ENCODE peak calls at places on chromosomes 16 and 17, in nine cellular contexts. R is tibial artery, P is adipocyte, C is neuronal stem cell, K is thoracic aorta, J is Peyer's patch, B is endothelial cell of umbilical vein, Q is colonic mucosa, Z is IMR-90. H is an unnamed sample. For H3K9me3, the result is how much of the 10 kb centered on the place peaks cover.

GRCh38 chr17:67488161-67488560 is 111.1 kb downstream of the PITPNC1 start:
- DNase-seq in R (peak), P (no peak), C (no peak), K (no peak), J (no peak), B (no peak), Q (no peak), Z (no peak), H (no peak)

GRCh38 chr17:44884941-44885340 is 14.3 kb downstream of the EFTUD2 start:
- DNase-seq in R (no peak), P (no peak), C (no peak), K (no peak), J (no peak), B (no peak), Q (no peak), Z (no peak), H (no peak)

GRCh38 chr16:73036074-73036826 is 11.7 kb downstream of the ZFHX3 start:
- DNase-seq in R (no peak), P (peak), C (peak), K (no peak), J (no peak), B (no peak), Q (no peak), Z (no peak), H (no peak)

GRCh38 chr16:52611817-52612673 is 65.1 kb upstream of the TOX3 start:
- DNase-seq in R (no peak), P (no peak), C (no peak), K (no peak), J (peak), B (no peak), Q (peak), Z (no peak), H (no peak)

GRCh38 chr17:15431201-15431600 is 36.2 kb downstream of the CDRT4 start:
- DNase-seq in R (peak), P (no peak), C (no peak), K (no peak), J (no peak), B (no peak), Q (peak), Z (no peak), H (no peak)

GRCh38 chr16:30060354-30061194 is 5.0 kb upstream of the ALDOA start:
- DNase-seq in R (no peak), P (no peak), C (no peak), K (no peak), J (no peak), B (no peak), Q (no peak), Z (no peak), H (no peak)

GRCh38 chr17:27644586-27644985 is 13.6 kb downstream of the LGALS9 start:
- DNase-seq in R (no peak), P (no peak), C (no peak), K (no peak), J (no peak), B (no peak), Q (no peak), Z (no peak), H (no peak)

GRCh38 chr17:3918372-3919122 is 2.3 kb upstream of the P2RX1 start:
- DNase-seq in R (no peak), P (no peak), C (no peak), K (no peak), J (no peak), B (no peak), Q (no peak), Z (no peak), H (no peak)

GRCh38 chr17:74704536-74704935 is 8.2 kb downstream of the CD300LF start:
- DNase-seq in R (no peak), P (no peak), C (no peak), K (no peak), J (no peak), B (no peak), Q (no peak), Z (no peak), H (no peak)

GRCh38 chr16:86574646-86575045 is 3.7 kb upstream of the FOXL1 start:
- DNase-seq in R (peak), P (no peak), C (no peak), K (no peak), J (no peak), B (no peak), Q (no peak), Z (no peak), H (no peak)

GRCh38 chr16:1792836-1793577 is 498 bp downstream of the IGFALS start:
- DNase-seq in R (no peak), P (no peak), C (no peak), K (no peak), J (no peak), B (no peak), Q (peak), Z (no peak), H (no peak)

GRCh38 chr16:53937068-53937614 is 233.2 kb downstream of the FTO start:
- DNase-seq in R (no peak), P (no peak), C (peak), K (no peak), J (no peak), B (no peak), Q (no peak), Z (no peak), H (no peak)

GRCh38 chr17:63613663-63614062 is 8.6 kb upstream of the MAP3K3 start:
- DNase-seq in R (no peak), P (no peak), C (no peak), K (no peak), J (no peak), B (no peak), Q (no peak), Z (no peak), H (no peak)

GRCh38 chr17:37067555-37068111 is 118.9 kb downstream of the AATF start:
- DNase-seq in R (no peak), P (peak), C (no peak), K (no peak), J (peak), B (peak), Q (peak), Z (peak), H (no peak)

GRCh38 chr16:48539485-48540221 is 70.3 kb downstream of the N4BP1 start:
- DNase-seq in R (no peak), P (no peak), C (no peak), K (no peak), J (peak), B (no peak), Q (no peak), Z (no peak), H (no peak)

GRCh38 chr16:83802135-83802534 is 5.6 kb upstream of the HSBP1 start:
- DNase-seq in R (no peak), P (peak), C (no peak), K (no peak), J (no peak), B (peak), Q (no peak), Z (peak), H (no peak)

GRCh38 chr17:33183487-33184026 is 109.5 kb downstream of the ASIC2 start:
- DNase-seq in R (no peak), P (no peak), C (no peak), K (no peak), J (no peak), B (no peak), Q (no peak), Z (no peak), H (no peak)

GRCh38 chr16:89534147-89534788 is 26.1 kb downstream of the SPG7 start:
- DNase-seq in R (no peak), P (peak), C (no peak), K (no peak), J (peak), B (peak), Q (no peak), Z (no peak), H (no peak)

GRCh38 chr17:77391668-77392375 is 251.1 kb downstream of the SEC14L1 start:
- DNase-seq in R (peak), P (peak), C (no peak), K (peak), J (peak), B (peak), Q (peak), Z (peak), H (no peak)

GRCh38 chr16:87076950-87077749 is 240.0 kb downstream of the C16orf95 start:
- DNase-seq in R (peak), P (peak), C (no peak), K (no peak), J (peak), B (peak), Q (peak), Z (peak), H (no peak)

GRCh38 chr16:31271621-31272190 is 11.9 kb downstream of the ITGAM start:
- DNase-seq in R (no peak), P (no peak), C (no peak), K (no peak), J (no peak), B (no peak), Q (no peak), Z (no peak), H (no peak)

GRCh38 chr17:52938623-52939230 is 780.2 kb upstream of the CA10 start:
- DNase-seq in R (no peak), P (no peak), C (no peak), K (no peak), J (no peak), B (no peak), Q (no peak), Z (no peak), H (no peak)

GRCh38 chr16:23509763-23510153 is 536 bp downstream of the GGA2 start:
- DNase-seq in R (no peak), P (peak), C (peak), K (no peak), J (peak), B (peak), Q (peak), Z (peak), H (no peak)

GRCh38 chr16:77591347-77591746 is 131.0 kb upstream of the NUDT7 start:
- DNase-seq in R (no peak), P (no peak), C (no peak), K (no peak), J (no peak), B (peak), Q (no peak), Z (no peak), H (no peak)

GRCh38 chr17:22703786-22704441 is 1011.6 kb downstream of the KCNJ18 start:
- DNase-seq in R (no peak), P (no peak), C (no peak), K (no peak), J (no peak), B (no peak), Q (no peak), Z (no peak), H (no peak)

GRCh38 chr17:22704674-22705073 is 1012.4 kb downstream of the KCNJ18 start:
- DNase-seq in R (no peak), P (peak), C (no peak), K (no peak), J (no peak), B (no peak), Q (no peak), Z (no peak), H (no peak)

GRCh38 chr17:22707626-22708025 is 1015.3 kb downstream of the KCNJ18 start:
- DNase-seq in R (no peak), P (no peak), C (no peak), K (no peak), J (no peak), B (no peak), Q (no peak), Z (no peak), H (no peak)

GRCh38 chr17:22703204-22703603 is 1010.9 kb downstream of the KCNJ18 start:
- DNase-seq in R (no peak), P (no peak), C (no peak), K (no peak), J (no peak), B (no peak), Q (no peak), Z (no peak), H (no peak)
- H3K9me3 ChIP-seq in R (under half), P (under half), C (under half), K (under half), J (under half), B (under half), Q (under half), Z (under half), H (under half)

DNA sequence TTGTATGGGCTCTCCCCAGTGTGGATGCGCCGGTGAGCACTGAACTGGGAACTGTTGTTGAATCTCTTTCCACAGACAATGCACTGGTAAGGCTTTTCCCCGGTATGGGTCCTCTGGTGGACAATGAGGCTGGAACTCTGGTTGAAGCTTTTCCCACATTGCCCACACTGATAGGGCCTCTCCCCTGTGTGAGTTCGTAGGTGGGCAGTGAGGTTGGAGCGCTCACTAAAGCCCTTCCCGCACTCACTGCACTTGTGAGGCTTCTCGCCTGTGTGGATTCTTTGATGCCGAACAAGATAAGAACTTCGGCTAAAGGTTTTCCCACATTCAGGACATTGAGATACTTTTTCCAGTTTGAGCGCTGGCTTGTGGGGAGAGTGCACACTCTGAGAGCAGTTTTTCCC is 17.8 kb downstream of the ZSCAN32 start:
- DNase-seq in R (no peak), P (no peak), C (no peak), K (no peak), J (no peak), B (no peak), Q (no peak), Z (no peak), H (no peak)
- H3K9me3 ChIP-seq in R (half or more), P (half or more), C (under half), K (half or more), J (under half), B (under half), Q (under half), Z (half or more), H (half or more)

GRCh38 chr17:11554542-11554941 is 43.7 kb upstream of the DNAH9 start:
- DNase-seq in R (no peak), P (no peak), C (no peak), K (no peak), J (no peak), B (no peak), Q (no peak), Z (no peak), H (no peak)

GRCh38 chr17:11553135-11553534 is 45.1 kb upstream of the DNAH9 start:
- DNase-seq in R (no peak), P (no peak), C (no peak), K (no peak), J (no peak), B (no peak), Q (no peak), Z (no peak), H (no peak)

GRCh38 chr17:11554042-11554441 is 44.2 kb upstream of the DNAH9 start:
- DNase-seq in R (no peak), P (no peak), C (no peak), K (no peak), J (no peak), B (no peak), Q (no peak), Z (no peak), H (no peak)

GRCh38 chr17:11557727-11558452 is 40.4 kb upstream of the DNAH9 start:
- DNase-seq in R (no peak), P (no peak), C (no peak), K (no peak), J (no peak), B (no peak), Q (peak), Z (no peak), H (no peak)

GRCh38 chr17:11555530-11555929 is 42.7 kb upstream of the DNAH9 start:
- DNase-seq in R (no peak), P (no peak), C (no peak), K (no peak), J (no peak), B (no peak), Q (peak), Z (no peak), H (no peak)
- H3K9me3 ChIP-seq in R (under half), P (under half), C (under half), K (under half), J (under half), B (under half), Q (under half), Z (half or more), H (under half)

GRCh38 chr16:75745242-75745641 is 19.0 kb upstream of the CPHXL start:
- DNase-seq in R (no peak), P (no peak), C (no peak), K (no peak), J (no peak), B (no peak), Q (no peak), Z (no peak), H (no peak)
- H3K9me3 ChIP-seq in R (under half), P (under half), C (under half), K (under half), J (under half), B (under half), Q (under half), Z (under half), H (under half)

DNA sequence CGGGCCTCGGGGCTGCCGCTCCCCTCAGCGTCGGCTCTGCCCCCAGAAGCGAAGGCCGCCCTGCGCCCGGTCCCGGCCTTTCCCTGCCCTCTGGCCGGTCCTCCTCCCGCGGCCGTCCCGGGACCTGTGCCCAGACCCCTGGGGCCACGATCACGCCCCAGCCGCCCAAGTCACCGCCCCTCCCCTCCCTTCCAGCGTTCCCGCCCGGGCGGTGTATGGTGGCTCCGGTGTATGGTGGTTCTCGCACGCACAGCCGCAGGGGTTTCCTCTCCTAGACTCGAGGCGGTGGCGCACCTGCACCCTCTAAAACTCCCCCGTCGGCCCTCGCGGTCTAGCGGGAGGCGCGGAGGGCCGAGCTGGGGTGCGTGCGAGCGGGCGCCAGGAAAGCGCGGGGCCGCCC is 10.0 kb downstream of the TIGD7 start:
- DNase-seq in R (no peak), P (no peak), C (no peak), K (no peak), J (no peak), B (no peak), Q (no peak), Z (no peak), H (no peak)
- H3K9me3 ChIP-seq in R (half or more), P (half or more), C (under half), K (half or more), J (under half), B (under half), Q (under half), Z (half or more), H (under half)

GRCh38 chr16:35908942-35909341 is 2449.5 kb downstream of the TP53TG3F start:
- DNase-seq in R (no peak), P (no peak), C (no peak), K (no peak), J (no peak), B (no peak), Q (no peak), Z (no peak), H (no peak)

GRCh38 chr16:35909351-35909954 is 2450.0 kb downstream of the TP53TG3F start:
- DNase-seq in R (no peak), P (no peak), C (no peak), K (no peak), J (no peak), B (no peak), Q (no peak), Z (no peak), H (no peak)

GRCh38 chr16:35910409-35910808 is 2451.0 kb downstream of the TP53TG3F start:
- DNase-seq in R (no peak), P (no peak), C (no peak), K (no peak), J (no peak), B (no peak), Q (no peak), Z (no peak), H (no peak)

GRCh38 chr16:35906440-35906839 is 2447.0 kb downstream of the TP53TG3F start:
- DNase-seq in R (no peak), P (no peak), C (no peak), K (no peak), J (no peak), B (no peak), Q (no peak), Z (no peak), H (no peak)

GRCh38 chr16:35908152-35908551 is 2448.7 kb downstream of the TP53TG3F start:
- DNase-seq in R (no peak), P (no peak), C (no peak), K (no peak), J (no peak), B (no peak), Q (no peak), Z (no peak), H (no peak)
- H3K9me3 ChIP-seq in R (under half), P (under half), C (half or more), K (under half), J (under half), B (under half), Q (under half), Z (under half), H (under half)

GRCh38 chr16:80527297-80527696 is 13.5 kb upstream of the DYNLRB2 start:
- DNase-seq in R (no peak), P (peak), C (peak), K (no peak), J (peak), B (peak), Q (peak), Z (peak), H (no peak)

GRCh38 chr16:80530479-80530878 is 10.3 kb upstream of the DYNLRB2 start:
- DNase-seq in R (no peak), P (no peak), C (no peak), K (no peak), J (no peak), B (no peak), Q (no peak), Z (no peak), H (no peak)

GRCh38 chr16:80525420-80525819 is 15.4 kb upstream of the DYNLRB2 start:
- DNase-seq in R (no peak), P (no peak), C (no peak), K (no peak), J (no peak), B (no peak), Q (no peak), Z (no peak), H (no peak)

DNA sequence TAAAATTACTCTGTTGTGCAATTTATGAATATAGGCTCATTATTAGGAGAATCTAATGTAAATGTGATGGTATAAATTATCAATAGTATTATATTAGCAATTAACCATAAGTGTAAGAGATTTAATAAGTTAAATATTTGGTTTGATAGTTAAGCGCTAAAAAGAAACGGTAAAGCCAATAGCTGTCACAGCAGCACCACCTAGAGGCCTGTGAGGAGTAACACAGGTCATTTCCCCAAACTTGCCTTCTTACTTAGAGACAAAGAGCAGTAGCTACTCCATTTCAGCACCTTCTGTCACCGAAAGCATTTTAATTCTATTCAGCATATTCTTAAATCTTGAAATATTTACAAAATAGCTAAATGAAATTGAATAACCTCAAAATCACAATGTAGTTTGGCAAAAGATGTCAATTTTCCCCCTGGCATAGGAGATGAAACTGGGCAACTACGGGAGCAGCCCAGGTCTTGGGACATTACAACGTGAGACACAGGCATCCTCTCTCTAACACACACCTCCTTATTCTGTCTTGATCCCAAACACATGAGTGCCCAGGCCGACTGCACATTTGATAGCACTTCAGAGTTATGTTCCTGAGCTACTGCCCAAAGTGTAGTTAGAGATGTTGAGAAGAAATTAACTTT is 14.3 kb upstream of the DYNLRB2 start:
- DNase-seq in R (no peak), P (peak), C (peak), K (no peak), J (peak), B (peak), Q (peak), Z (peak), H (peak)
- H3K9me3 ChIP-seq in R (under half), P (under half), C (under half), K (under half), J (under half), B (under half), Q (under half), Z (under half), H (under half)

H was measured in T-helper 17 cell.